ENCODE peak calls at places on chromosomes 11 and 22, in five cellular contexts. U is heart right ventricle, R is transverse colon, T is thoracic aorta, V is psoas muscle. B is an unnamed sample. For H3K4me1, the result is how much of the 10 kb centered on the place peaks cover.

GRCh38 chr11:87236368-87236767 is 198.6 kb downstream of the TMEM135 start:
- DNase-seq in R (no peak), V (no peak), T (no peak), U (no peak), B (no peak)

GRCh38 chr11:70267405-70267950 is 3.0 kb upstream of the PPFIA1 start:
- DNase-seq in T (no peak), V (no peak), U (no peak), R (no peak), B (no peak)

GRCh38 chr11:49302360-49302759 is 94.0 kb upstream of the FOLH1 start:
- DNase-seq in R (no peak), U (no peak), V (no peak), T (no peak), B (no peak)

GRCh38 chr22:22944268-22944985 is 56.8 kb downstream of the IGLL5 start:
- DNase-seq in T (no peak), U (no peak), R (peak), V (no peak), B (no peak)

GRCh38 chr11:109247071-109247470 is 174.9 kb upstream of the C11orf87 start:
- DNase-seq in T (no peak), U (no peak), V (no peak), R (no peak), B (peak)

GRCh38 chr11:68828155-68828931 is 13.4 kb downstream of the CPT1A start:
- DNase-seq in T (no peak), V (no peak), U (peak), R (no peak), B (no peak)

GRCh38 chr11:94315664-94316063 is 11.3 kb downstream of the IZUMO1R start:
- DNase-seq in R (no peak), U (no peak), T (no peak), V (no peak), B (no peak)

GRCh38 chr11:69173925-69174591 is 18.3 kb downstream of the SMIM38 start:
- DNase-seq in V (no peak), U (no peak), R (no peak), T (no peak), B (peak)

GRCh38 chr22:29855611-29856181 is 17.6 kb upstream of the ASCC2 start:
- DNase-seq in R (no peak), V (peak), T (no peak), U (peak), B (no peak)

GRCh38 chr11:76781861-76782500 is 1.2 kb upstream of the TSKU start:
- DNase-seq in U (no peak), V (no peak), T (no peak), R (peak), B (peak)

GRCh38 chr11:33847251-33847650 is 44.6 kb downstream of the LMO2 start:
- DNase-seq in T (no peak), U (no peak), V (no peak), R (no peak), B (no peak)

GRCh38 chr11:58625826-58626460 is 3.5 kb downstream of the CNTF start:
- DNase-seq in U (no peak), T (no peak), V (no peak), R (no peak), B (no peak)

GRCh38 chr22:22386602-22387385 is 121.7 kb downstream of the ZNF280B start:
- DNase-seq in R (no peak), U (no peak), V (no peak), T (no peak), B (no peak)

GRCh38 chr11:102530558-102530957 is at the start of gene MMP7:
- DNase-seq in U (no peak), V (no peak), T (no peak), R (no peak), B (peak)

GRCh38 chr11:57903441-57904123 is 120.1 kb upstream of the OR9Q1 start:
- DNase-seq in R (peak), U (peak), V (no peak), T (no peak), B (peak)

GRCh38 chr11:102724904-102725515 is at the start of gene MMP8:
- DNase-seq in R (no peak), T (no peak), V (no peak), U (no peak), B (peak)

GRCh38 chr11:124882339-124883071 is 15.2 kb downstream of the ROBO4 start:
- DNase-seq in R (no peak), U (no peak), T (no peak), V (no peak), B (no peak)

GRCh38 chr11:78188012-78188808 is at the start of gene KCTD21:
- DNase-seq in U (peak), V (peak), R (peak), T (peak), B (peak)

GRCh38 chr11:122745111-122745510 is 89.6 kb downstream of the UBASH3B start:
- DNase-seq in T (no peak), V (no peak), U (no peak), R (no peak), B (no peak)

GRCh38 chr22:20488946-20489345 is 6.6 kb downstream of the KLHL22 start:
- DNase-seq in R (no peak), V (peak), U (no peak), T (no peak), B (no peak)

GRCh38 chr11:37496196-37496595 is 898.2 kb upstream of the RAG2 start:
- DNase-seq in T (no peak), R (no peak), V (no peak), U (no peak), B (no peak)

GRCh38 chr11:90803366-90803765 is 580.5 kb upstream of the CHORDC1 start:
- DNase-seq in V (no peak), R (no peak), U (no peak), T (no peak), B (peak)

GRCh38 chr11:31557991-31558390 is 48.4 kb downstream of the ELP4 start:
- DNase-seq in U (no peak), V (no peak), T (no peak), R (no peak), B (no peak)

GRCh38 chr11:44185522-44185921 is 90.0 kb downstream of the EXT2 start:
- DNase-seq in T (no peak), R (no peak), U (no peak), V (no peak), B (no peak)

GRCh38 chr11:65180877-65181568 is 705 bp upstream of the CAPN1 start:
- DNase-seq in R (peak), V (peak), U (peak), T (no peak), B (peak)
- TF ChIP-seq CTCF in R (peak), V (peak), U (peak), T (peak), B (peak)

DNA sequence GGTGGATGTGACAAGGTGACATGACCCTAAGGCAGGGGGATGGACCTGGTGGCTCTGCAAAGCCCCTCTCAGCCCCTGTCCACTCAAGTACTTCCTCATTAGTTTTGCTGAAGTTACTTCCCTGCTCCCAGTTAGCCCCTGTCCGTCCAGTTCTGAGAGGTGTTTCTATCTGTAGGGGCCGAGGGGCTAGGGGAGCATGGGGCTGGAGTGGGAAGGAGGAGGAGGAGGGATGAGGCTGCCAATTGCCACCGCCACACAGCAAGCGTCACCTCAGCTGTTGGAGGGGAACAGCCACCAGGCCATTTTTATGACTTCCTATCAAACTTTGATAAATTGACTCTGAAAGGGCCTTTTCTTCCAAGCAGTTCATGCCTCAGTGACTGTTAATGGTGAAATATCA is 136.8 kb downstream of the ST3GAL4 start:
- DNase-seq in R (no peak), V (peak), U (no peak), T (no peak), B (no peak)
- H3K27ac ChIP-seq in R (no peak), V (no peak), U (no peak), T (no peak), B (no peak)

GRCh38 chr11:60869451-60869825 is 2.1 kb downstream of the ZP1 start:
- DNase-seq in V (peak), U (no peak), R (no peak), T (no peak), B (no peak)
- H3K4me1 ChIP-seq in V (under half), U (under half), R (under half), T (under half), B (under half)

DNA sequence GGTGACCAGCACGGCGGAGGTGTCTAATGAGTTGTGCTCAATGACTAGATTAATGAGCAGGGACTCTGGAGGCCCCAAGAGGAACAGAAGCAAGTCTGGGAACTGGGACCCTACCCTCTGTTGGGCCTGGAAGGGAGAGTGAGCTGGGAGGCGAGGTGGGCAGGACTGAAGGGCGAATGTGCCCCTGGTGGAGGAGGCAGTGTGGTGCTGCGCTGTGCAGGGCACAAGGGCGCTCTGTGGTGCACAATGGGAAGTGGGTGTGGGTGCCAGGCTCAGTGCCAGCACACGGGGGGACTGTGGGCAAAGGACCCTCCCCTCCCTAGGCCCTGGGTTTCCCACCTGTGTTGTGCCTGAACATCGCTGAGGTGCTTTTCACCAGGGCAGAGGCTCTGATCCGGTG is 57.5 kb upstream of the TTLL12 start:
- DNase-seq in T (no peak), V (no peak), U (no peak), R (no peak), B (no peak)
- TF ChIP-seq CTCF in T (no peak), V (no peak), U (no peak), R (no peak), B (no peak)

GRCh38 chr22:46007848-46008261 is 30.9 kb upstream of the WNT7B start:
- DNase-seq in U (peak), V (peak), T (peak), R (peak), B (peak)

GRCh38 chr22:46008291-46008690 is 31.3 kb upstream of the WNT7B start:
- DNase-seq in R (no peak), T (no peak), U (no peak), V (no peak), B (no peak)

GRCh38 chr22:46004105-46004866 is 27.3 kb upstream of the WNT7B start:
- DNase-seq in R (no peak), V (peak), U (no peak), T (no peak), B (no peak)

GRCh38 chr22:46007003-46007847 is 30.3 kb upstream of the WNT7B start:
- DNase-seq in U (peak), T (no peak), R (peak), V (peak), B (peak)

DNA sequence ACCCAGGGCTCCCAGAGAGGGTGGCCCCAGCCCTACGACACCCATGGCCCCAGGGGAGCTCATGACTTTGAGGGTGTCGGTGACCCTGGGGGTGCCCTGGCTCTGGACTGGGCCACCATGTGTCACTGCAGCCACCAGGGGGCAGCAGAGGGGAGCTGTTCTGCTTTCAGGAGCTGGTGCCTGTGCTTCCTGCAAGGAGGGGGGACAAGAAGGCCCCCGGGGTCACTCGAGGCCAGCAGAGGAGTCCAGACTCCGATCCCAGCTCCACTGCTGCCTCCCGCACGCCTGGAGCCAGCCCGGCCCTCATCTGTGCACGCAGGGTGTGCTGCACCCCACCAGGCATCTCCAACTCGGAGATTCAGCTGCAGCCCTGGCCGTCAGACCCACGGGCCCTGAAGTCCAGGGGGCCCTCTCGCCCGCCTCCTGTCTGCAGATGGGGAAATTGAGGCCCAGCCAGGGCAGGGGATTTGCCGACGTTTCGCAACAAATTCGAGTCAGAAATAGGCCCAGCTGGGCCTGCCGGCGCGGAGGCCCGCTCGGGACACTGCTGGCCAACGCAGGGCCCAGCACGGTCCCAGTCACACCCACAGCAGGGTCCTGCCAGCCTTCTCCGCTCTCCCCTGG is 29.5 kb upstream of the WNT7B start:
- DNase-seq in R (peak), V (peak), U (peak), T (peak), B (peak)
- H3K27ac ChIP-seq in R (peak), V (peak), U (peak), T (peak), B (peak)

GRCh38 chr11:126062679-126063509 is at the start of gene CDON:
- DNase-seq in V (peak), U (peak), T (peak), R (peak), B (peak)

GRCh38 chr11:126061707-126062678 is 673 bp downstream of the CDON start:
- DNase-seq in V (peak), T (no peak), R (peak), U (no peak), B (no peak)

GRCh38 chr11:126060651-126061220 is 1.9 kb downstream of the CDON start:
- DNase-seq in R (no peak), U (no peak), T (no peak), V (no peak), B (no peak)

GRCh38 chr11:126058090-126058489 is 4.6 kb downstream of the CDON start:
- DNase-seq in V (no peak), R (no peak), T (no peak), U (no peak), B (no peak)

GRCh38 chr11:126059238-126059761 is 3.4 kb downstream of the CDON start:
- DNase-seq in T (no peak), U (no peak), R (no peak), V (no peak), B (no peak)
- H3K4me1 ChIP-seq in T (under half), U (under half), R (under half), V (under half), B (under half)

GRCh38 chr11:27497284-27497866 is 9.2 kb downstream of the LIN7C start:
- DNase-seq in T (no peak), U (no peak), V (no peak), R (no peak), B (peak)
- TF ChIP-seq CTCF in T (peak), U (peak), V (peak), R (peak), B (peak)

DNA sequence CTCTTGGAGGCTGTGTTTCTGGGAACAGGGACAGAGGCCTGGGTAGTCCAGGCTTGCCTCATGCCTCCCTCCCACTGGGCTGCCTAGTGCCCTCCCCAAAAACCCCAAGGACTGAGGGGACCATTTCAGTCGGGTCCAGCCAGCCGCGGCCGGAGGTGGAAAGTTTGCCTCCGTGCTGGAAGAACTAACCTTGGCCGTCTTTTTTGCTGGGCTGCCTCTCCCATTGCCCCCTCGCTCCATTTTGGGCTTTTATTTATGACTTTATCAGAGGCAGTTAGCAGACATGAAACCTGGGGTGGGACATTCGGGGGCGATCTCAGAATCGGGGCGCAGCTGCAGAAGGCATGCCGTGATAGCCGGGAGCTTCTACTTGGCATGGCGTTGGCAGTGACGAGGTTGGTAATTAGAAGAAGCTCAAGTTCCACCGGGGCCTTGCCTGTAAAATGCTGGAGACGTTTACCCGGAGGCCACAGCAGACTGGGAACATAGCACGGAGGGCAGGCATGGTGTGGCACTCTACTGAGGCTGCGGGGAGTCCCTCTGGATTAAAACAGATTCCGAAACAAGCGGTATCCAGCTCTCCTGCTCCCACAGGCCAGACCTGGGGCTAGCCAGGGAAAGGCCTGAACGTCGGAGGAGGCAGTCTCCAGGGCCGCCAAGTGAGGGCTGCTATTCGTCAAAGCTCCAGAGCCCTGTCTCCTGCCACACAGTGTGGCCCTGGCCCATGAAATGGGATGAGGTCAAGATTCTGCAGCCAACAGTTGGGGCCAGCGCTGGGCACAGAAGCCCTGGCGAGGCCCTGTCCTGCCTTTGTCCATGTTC is 76.4 kb upstream of the PPARA start:
- DNase-seq in T (no peak), U (peak), V (peak), R (peak), B (peak)
- H3K27ac ChIP-seq in T (peak), U (peak), V (peak), R (peak), B (peak)

DNA sequence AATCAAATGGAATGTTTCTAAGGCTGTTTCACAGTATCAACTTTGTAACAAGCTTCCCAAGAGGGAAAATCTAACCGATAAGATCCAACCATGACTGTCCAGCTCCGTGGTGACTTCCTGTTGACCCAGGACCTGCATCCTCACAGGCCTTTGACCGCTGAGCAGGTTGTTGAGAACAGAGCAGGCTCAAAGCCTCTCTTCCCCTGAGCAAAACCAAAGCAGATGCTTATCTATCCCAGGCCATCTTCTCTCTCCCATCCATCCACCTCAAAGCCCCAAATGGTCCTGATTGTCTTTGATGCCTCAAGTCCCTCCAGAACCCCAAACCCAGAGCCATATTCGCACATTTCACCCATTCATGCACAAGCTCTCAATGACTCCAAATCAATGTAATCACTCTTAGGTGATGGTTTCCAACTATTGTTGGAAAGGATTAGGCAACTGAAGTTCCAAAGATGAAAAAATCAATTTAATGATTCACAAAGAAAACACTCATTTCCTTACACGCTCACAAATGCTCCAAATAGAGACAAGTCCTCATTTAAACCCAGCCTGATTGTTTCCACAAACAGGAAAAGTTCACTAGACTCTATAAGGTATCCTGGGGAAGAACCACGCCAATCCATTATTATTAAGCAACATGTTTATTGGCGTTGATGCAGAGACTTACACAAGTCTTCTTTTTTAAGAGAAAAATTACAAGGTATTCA is 48.7 kb downstream of the C11orf58 start:
- DNase-seq in V (no peak), T (no peak), R (no peak), U (no peak), B (no peak)
- H3K4me1 ChIP-seq in V (under half), T (under half), R (under half), U (half or more), B (under half)

GRCh38 chr22:27132400-27132799 is 475.0 kb downstream of the MIAT start:
- DNase-seq in T (no peak), U (no peak), V (no peak), R (no peak), B (no peak)
- TF ChIP-seq CTCF in T (no peak), U (no peak), V (no peak), R (no peak), B (no peak)